ENCODE peak calls at places on chromosomes 11 and 22, in eight cellular contexts. A is HCT116; L is NCI-H460; Q is hypothalamus; K is stimulated activated CD4-positive, alpha-beta T cell treated with anti-CD3 and anti-CD28 coated beads, Interleukin-1b, Interleukin-23, amount 100 ng/mL, for 1 hour; U is Calu3; P is LoVo; T is heart left ventricle. H is an unnamed sample.

GRCh38 chr11:12435264-12435663 is 57.9 kb downstream of the PARVA start:
- DNase-seq in U (no peak), Q (no peak), L (no peak), T (no peak), A (no peak), K (no peak), P (no peak), H (no peak)

GRCh38 chr11:66466225-66467033 is at the start of gene PELI3:
- DNase-seq in A (peak), U (peak), L (peak), K (peak), P (peak), T (peak), Q (peak), H (peak)

GRCh38 chr11:27497284-27497866 is 9.2 kb downstream of the LIN7C start:
- DNase-seq in T (no peak), U (no peak), P (no peak), K (no peak), A (no peak), L (no peak), Q (no peak), H (no peak)

GRCh38 chr11:48066881-48067800 is 86.8 kb downstream of the PTPRJ start:
- DNase-seq in K (no peak), P (no peak), U (no peak), L (no peak), Q (no peak), A (no peak), T (no peak), H (no peak)

GRCh38 chr22:50673231-50674126 is 856 bp downstream of the SHANK3 start:
- DNase-seq in K (no peak), P (no peak), U (no peak), T (no peak), Q (no peak), L (no peak), A (no peak), H (no peak)

GRCh38 chr22:36249160-36249559 is 3.8 kb upstream of the APOL1 start:
- DNase-seq in P (no peak), A (no peak), U (no peak), Q (no peak), K (no peak), T (no peak), L (no peak), H (no peak)

GRCh38 chr22:37345863-37346514 is 63.7 kb downstream of the CYTH4 start:
- DNase-seq in A (no peak), U (no peak), P (no peak), T (no peak), L (no peak), K (no peak), Q (no peak), H (no peak)

GRCh38 chr11:64430570-64430969 is 71.6 kb downstream of the RPS6KA4 start:
- DNase-seq in U (no peak), P (no peak), L (no peak), K (no peak), Q (no peak), A (no peak), T (no peak), H (no peak)

GRCh38 chr11:34475656-34476055 is 36.9 kb downstream of the CAT start:
- DNase-seq in U (no peak), A (no peak), Q (no peak), K (no peak), L (no peak), T (no peak), P (no peak), H (no peak)

GRCh38 chr11:69650832-69651344 is 9.9 kb downstream of the CCND1 start:
- DNase-seq in A (no peak), L (no peak), T (peak), P (no peak), Q (no peak), U (no peak), K (no peak), H (no peak)

GRCh38 chr11:94885581-94885980 is 87.8 kb downstream of the CWC15 start:
- DNase-seq in A (no peak), L (no peak), Q (no peak), T (no peak), P (no peak), U (no peak), K (no peak), H (no peak)

GRCh38 chr11:7639643-7640025 is 33.7 kb downstream of the CYB5R2 start:
- DNase-seq in P (peak), U (no peak), K (no peak), A (no peak), Q (no peak), T (no peak), L (no peak), H (no peak)

GRCh38 chr11:112863304-112863703 is 97.9 kb upstream of the NCAM1 start:
- DNase-seq in P (no peak), T (no peak), A (no peak), K (no peak), U (no peak), Q (no peak), L (no peak), H (no peak)

GRCh38 chr11:66035653-66036333 is 9.5 kb upstream of the CATSPER1 start:
- DNase-seq in Q (no peak), T (no peak), U (no peak), K (no peak), A (no peak), P (no peak), L (no peak), H (no peak)

GRCh38 chr11:67558084-67558772 is 25.4 kb upstream of the GSTP1 start:
- DNase-seq in A (no peak), K (no peak), L (no peak), Q (no peak), T (no peak), P (peak), U (peak), H (no peak)

GRCh38 chr11:35529971-35530495 is 4.6 kb upstream of the PAMR1 start:
- DNase-seq in L (no peak), T (no peak), U (no peak), A (no peak), Q (no peak), P (peak), K (no peak), H (no peak)

GRCh38 chr11:72451836-72452376 is 17.6 kb upstream of the CLPB start:
- DNase-seq in T (no peak), A (no peak), Q (no peak), L (no peak), P (no peak), K (no peak), U (no peak), H (no peak)

GRCh38 chr22:21632931-21633330 is 371 bp downstream of the CCDC116 start:
- DNase-seq in T (no peak), L (no peak), U (no peak), P (no peak), A (no peak), K (no peak), Q (no peak), H (no peak)

GRCh38 chr11:70579376-70579955 is 181.1 kb downstream of the CTTN start:
- DNase-seq in T (peak), A (no peak), K (no peak), U (no peak), Q (no peak), P (no peak), L (no peak), H (no peak)

GRCh38 chr11:16604784-16605439 is 133.5 kb upstream of the C11orf58 start:
- DNase-seq in K (no peak), T (peak), P (peak), A (no peak), U (peak), Q (no peak), L (no peak), H (no peak)

GRCh38 chr11:31645747-31646146 is 136.2 kb downstream of the ELP4 start:
- DNase-seq in P (peak), A (peak), T (no peak), U (no peak), L (peak), Q (no peak), K (no peak), H (no peak)

GRCh38 chr22:45476814-45477213 is 25.9 kb upstream of the FBLN1 start:
- DNase-seq in Q (no peak), P (no peak), U (no peak), L (no peak), K (no peak), A (no peak), T (no peak), H (no peak)